ENCODE peak calls at places on chromosome 14, in seven cellular contexts. S is fibroblast of mammary gland; L is anterior cingulate cortex; E is memory B cell; C is stimulated activated CD4-positive, alpha-beta T cell treated with anti-CD3 and anti-CD28 coated beads, Interleukin-1b, Interleukin-23, amount 100 ng/mL, for 24 hours; R is midbrain; Y is fibroblast of lung. D is an unnamed sample.

GRCh38 chr14:71647086-71647784 is 285.0 kb upstream of the RGS6 start:
- DNase-seq in S (no peak), L (no peak), E (no peak), C (no peak), R (no peak), Y (no peak), D (no peak)

GRCh38 chr14:48331421-48331820 is 656.0 kb upstream of the MDGA2 start:
- DNase-seq in S (no peak), L (no peak), E (no peak), C (no peak), R (no peak), Y (peak; percentile 35), D (no peak)

GRCh38 chr14:67187210-67187609 is 2.0 kb upstream of the GARIN2 start:
- DNase-seq in S (peak; percentile 83), L (no peak), E (no peak), C (no peak), R (no peak), Y (peak; percentile 93), D (no peak)

GRCh38 chr14:34649344-34649743 is 19.4 kb upstream of the SNX6 start:
- DNase-seq in S (peak; percentile 95), L (no peak), E (no peak), C (no peak), R (no peak), Y (peak; percentile 93), D (no peak)

GRCh38 chr14:76322594-76323220 is 53.2 kb upstream of the ESRRB start:
- DNase-seq in S (no peak), L (no peak), E (no peak), C (no peak), R (no peak), Y (no peak), D (no peak)

GRCh38 chr14:29403091-29403490 is 524.6 kb downstream of the PRKD1 start:
- DNase-seq in S (no peak), L (no peak), E (no peak), C (no peak), R (no peak), Y (no peak), D (no peak)

GRCh38 chr14:103111297-103111981 is 11.8 kb upstream of the TNFAIP2 start:
- DNase-seq in S (no peak), L (no peak), E (no peak), C (no peak), R (no peak), Y (no peak), D (no peak)

GRCh38 chr14:49581209-49581960 is 4.8 kb downstream of the RPS29 start:
- DNase-seq in S (no peak), L (no peak), E (no peak), C (no peak), R (no peak), Y (no peak), D (no peak)

GRCh38 chr14:50980451-50980850 is 36.2 kb upstream of the PYGL start:
- DNase-seq in S (no peak), L (no peak), E (no peak), C (no peak), R (no peak), Y (no peak), D (no peak)

GRCh38 chr14:58866386-58866785 is 228.6 kb downstream of the DACT1 start:
- DNase-seq in S (no peak), L (no peak), E (no peak), C (no peak), R (no peak), Y (peak; percentile 53), D (no peak)

GRCh38 chr14:63877594-63877993 is 24.8 kb downstream of the SYNE2 start:
- DNase-seq in S (no peak), L (no peak), E (no peak), C (no peak), R (no peak), Y (no peak), D (no peak)

GRCh38 chr14:71967709-71968108 is 35.5 kb downstream of the RGS6 start:
- DNase-seq in S (no peak), L (no peak), E (no peak), C (no peak), R (no peak), Y (no peak), D (no peak)

GRCh38 chr14:85308531-85309300 is 221.2 kb upstream of the FLRT2 start:
- DNase-seq in S (no peak), L (no peak), E (no peak), C (no peak), R (no peak), Y (no peak), D (no peak)

GRCh38 chr14:37602605-37603453 is 7.4 kb downstream of the TTC6 start:
- DNase-seq in S (no peak), L (no peak), E (no peak), C (no peak), R (no peak), Y (no peak), D (no peak)

GRCh38 chr14:68733086-68733621 is 59.7 kb downstream of the ZFP36L1 start:
- DNase-seq in S (no peak), L (no peak), E (no peak), C (no peak), R (peak; percentile 40), Y (no peak), D (peak; percentile 29)

GRCh38 chr14:99427632-99428315 is 52.9 kb downstream of the SETD3 start:
- DNase-seq in S (peak; percentile 43), L (peak; percentile 23), E (no peak), C (no peak), R (no peak), Y (peak; percentile 68), D (no peak)

GRCh38 chr14:79596531-79596930 is 614.8 kb downstream of the DIO2 start:
- DNase-seq in S (peak; percentile 80), L (no peak), E (no peak), C (no peak), R (no peak), Y (peak; percentile 95), D (no peak)

GRCh38 chr14:34059925-34060746 is 109.3 kb upstream of the EGLN3 start:
- DNase-seq in S (peak; percentile 62), L (peak; percentile 56), E (no peak), C (no peak), R (peak; percentile 36), Y (peak; percentile 79), D (peak; percentile 44)

GRCh38 chr14:75906680-75907280 is 75.0 kb downstream of the TGFB3 start:
- DNase-seq in S (peak; percentile 75), L (peak; percentile 67), E (peak; percentile 59), C (peak; percentile 65), R (peak; percentile 85), Y (peak; percentile 45), D (no peak)

GRCh38 chr14:100304825-100305445 is 1.3 kb downstream of the SLC25A29 start:
- DNase-seq in S (peak; percentile 19), L (peak; percentile 34), E (no peak), C (no peak), R (peak; percentile 30), Y (peak; percentile 49), D (no peak)

GRCh38 chr14:67285876-67286452 is 44.7 kb downstream of the PALS1 start:
- DNase-seq in S (peak; percentile 61), L (no peak), E (no peak), C (no peak), R (peak; percentile 61), Y (peak; percentile 44), D (no peak)

GRCh38 chr14:30195946-30196345 is 268.3 kb upstream of the PRKD1 start:
- DNase-seq in S (peak; percentile 71), L (peak; percentile 9), E (no peak), C (no peak), R (no peak), Y (peak; percentile 92), D (no peak)

GRCh38 chr14:36514278-36515104 is 5.5 kb downstream of the NKX2-1 start:
- DNase-seq in S (no peak), L (no peak), E (no peak), C (no peak), R (no peak), Y (peak; percentile 64), D (no peak)

GRCh38 chr14:59829941-59830734 is 40.4 kb downstream of the RTN1 start:
- DNase-seq in S (peak; percentile 3), L (no peak), E (no peak), C (no peak), R (no peak), Y (peak; percentile 61), D (no peak)

GRCh38 chr14:38208825-38209562 is 1.3 kb downstream of the SSTR1 start:
- DNase-seq in S (peak; percentile 53), L (peak; percentile 22), E (no peak), C (no peak), R (no peak), Y (peak; percentile 60), D (no peak)

GRCh38 chr14:67446371-67447032 is 34.5 kb upstream of the PLEK2 start:
- DNase-seq in S (no peak), L (peak; percentile 8), E (no peak), C (no peak), R (peak; percentile 43), Y (peak; percentile 9), D (no peak)

GRCh38 chr14:84465890-84466289 is 1064.1 kb upstream of the FLRT2 start:
- DNase-seq in S (no peak), L (no peak), E (no peak), C (no peak), R (no peak), Y (peak; percentile 62), D (no peak)

GRCh38 chr14:92247937-92248336 is 75.0 kb upstream of the SLC24A4 start:
- DNase-seq in S (no peak), L (no peak), E (no peak), C (no peak), R (no peak), Y (no peak), D (no peak)

GRCh38 chr14:83071888-83072501 is 1538.3 kb upstream of the SEL1L start:
- DNase-seq in S (peak; percentile 25), L (no peak), E (no peak), C (no peak), R (no peak), Y (no peak), D (no peak)

GRCh38 chr14:100654025-100654813 is 67.0 kb upstream of the BEGAIN start:
- DNase-seq in S (no peak), L (no peak), E (no peak), C (no peak), R (no peak), Y (no peak), D (no peak)

GRCh38 chr14:48826058-48826457 is 760.1 kb downstream of the RPS29 start:
- DNase-seq in S (no peak), L (no peak), E (no peak), C (no peak), R (no peak), Y (peak; percentile 9), D (no peak)

GRCh38 chr14:75631453-75631831 is 29.2 kb downstream of the ERG28 start:
- DNase-seq in S (no peak), L (no peak), E (no peak), C (no peak), R (no peak), Y (peak; percentile 54), D (no peak)

GRCh38 chr14:51118993-51119392 is 24.1 kb upstream of the TRIM9 start:
- DNase-seq in S (no peak), L (peak; percentile 27), E (no peak), C (no peak), R (peak; percentile 37), Y (no peak), D (peak; percentile 42)

GRCh38 chr14:28931999-28932398 is 165.4 kb downstream of the FOXG1 start:
- DNase-seq in S (no peak), L (no peak), E (no peak), C (no peak), R (no peak), Y (no peak), D (no peak)

GRCh38 chr14:45810152-45810872 is 557.3 kb upstream of the MIS18BP1 start:
- DNase-seq in S (no peak), L (no peak), E (no peak), C (no peak), R (no peak), Y (no peak), D (no peak)

GRCh38 chr14:99744199-99744872 is 48.9 kb upstream of the EML1 start:
- DNase-seq in S (peak; percentile 54), L (no peak), E (no peak), C (no peak), R (no peak), Y (peak; percentile 88), D (no peak)

GRCh38 chr14:59278111-59278510 is 89.6 kb downstream of the DAAM1 start:
- DNase-seq in S (peak; percentile 95), L (no peak), E (no peak), C (no peak), R (no peak), Y (peak; percentile 96), D (no peak)

GRCh38 chr14:98548071-98548686 is 723.8 kb downstream of the BCL11B start:
- DNase-seq in S (no peak), L (no peak), E (no peak), C (no peak), R (no peak), Y (no peak), D (no peak)

D was measured in dorsolateral prefrontal cortex.